ENCODE peak calls at places on chromosome 13, in seven cellular contexts. D, F, W, I, S, P and C are unnamed samples.

GRCh38 chr13:35789335-35790166 is 313.1 kb upstream of the MAB21L1 start:
- DNase-seq in W (no peak), F (peak; percentile 53), P (no peak), I (peak; percentile 61), S (peak; percentile 11), D (no peak), C (peak; percentile 43)

GRCh38 chr13:63481334-63481733 is 2065.7 kb upstream of the PCDH20 start:
- DNase-seq in P (no peak), W (no peak), D (no peak), I (peak; percentile 36), F (no peak), S (peak; percentile 4), C (peak; percentile 96)

GRCh38 chr13:64746845-64747244 is 2483.3 kb downstream of the PCDH9 start:
- DNase-seq in P (no peak), I (no peak), S (no peak), D (no peak), W (no peak), F (peak; percentile 46), C (no peak)

GRCh38 chr13:33787051-33787591 is 30.8 kb upstream of the RFC3 start:
- DNase-seq in D (no peak), S (no peak), F (no peak), P (no peak), I (no peak), W (no peak), C (peak; percentile 7)

GRCh38 chr13:106464076-106464475 is 71.4 kb downstream of the EFNB2 start:
- DNase-seq in I (no peak), W (no peak), F (no peak), P (no peak), S (peak; percentile 85), D (no peak), C (no peak)

GRCh38 chr13:101434486-101434885 is 18.0 kb upstream of the ITGBL1 start:
- DNase-seq in P (no peak), W (no peak), D (no peak), S (no peak), F (no peak), I (no peak), C (no peak)

GRCh38 chr13:44578064-44578394 is 1.9 kb upstream of the TSC22D1 start:
- DNase-seq in S (no peak), I (no peak), D (peak; percentile 20), F (peak; percentile 64), W (no peak), P (no peak), C (no peak)

GRCh38 chr13:39105110-39105509 is 66.9 kb downstream of the NHLRC3 start:
- DNase-seq in P (no peak), F (no peak), D (no peak), W (no peak), S (no peak), I (no peak), C (peak; percentile 24)

GRCh38 chr13:75312884-75313520 is 169.0 kb downstream of the TBC1D4 start:
- DNase-seq in D (no peak), W (no peak), F (no peak), I (no peak), P (no peak), S (no peak), C (no peak)

GRCh38 chr13:25811506-25811905 is 240.3 kb downstream of the SHISA2 start:
- DNase-seq in F (no peak), P (no peak), S (no peak), I (no peak), D (no peak), W (no peak), C (no peak)

GRCh38 chr13:80054806-80055205 is 286.1 kb downstream of the SPRY2 start:
- DNase-seq in W (no peak), D (no peak), S (no peak), P (no peak), F (no peak), I (peak; percentile 73), C (no peak)

GRCh38 chr13:41398494-41399190 is 58.7 kb upstream of the RGCC start:
- DNase-seq in P (no peak), D (no peak), S (no peak), I (no peak), F (no peak), W (no peak), C (peak; percentile 24)

GRCh38 chr13:40681341-40682051 is 15.1 kb upstream of the FOXO1 start:
- DNase-seq in W (no peak), S (no peak), D (no peak), I (no peak), P (no peak), F (no peak), C (no peak)

GRCh38 chr13:86856996-86857395 is 814.2 kb upstream of the SLITRK5 start:
- DNase-seq in I (peak; percentile 76), F (peak; percentile 46), S (peak; percentile 60), P (no peak), D (no peak), W (no peak), C (peak; percentile 33)

GRCh38 chr13:75530536-75530935 is 7.1 kb downstream of the COMMD6 start:
- DNase-seq in F (no peak), I (no peak), D (no peak), W (no peak), P (no peak), S (no peak), C (no peak)

GRCh38 chr13:51240888-51241475 is 18.8 kb downstream of the FAM124A start:
- DNase-seq in I (no peak), P (no peak), S (no peak), W (no peak), D (no peak), F (no peak), C (no peak)

GRCh38 chr13:28329395-28330158 is 165.4 kb downstream of the FLT1 start:
- DNase-seq in I (peak; percentile 97), P (peak; percentile 48), F (no peak), D (no peak), W (peak; percentile 69), S (peak; percentile 97), C (no peak)

GRCh38 chr13:41970022-41970421 is 9.1 kb upstream of the VWA8 start:
- DNase-seq in W (no peak), F (no peak), S (no peak), P (no peak), I (no peak), D (no peak), C (no peak)

GRCh38 chr13:72458701-72459100 is 268.7 kb downstream of the MZT1 start:
- DNase-seq in D (no peak), W (no peak), F (peak; percentile 25), S (peak; percentile 30), I (no peak), P (no peak), C (no peak)

GRCh38 chr13:105678072-105678471 is 857.4 kb downstream of the EFNB2 start:
- DNase-seq in S (no peak), P (no peak), I (no peak), D (no peak), F (no peak), W (no peak), C (no peak)

GRCh38 chr13:44854264-44855060 is 134.8 kb downstream of the NUFIP1 start:
- DNase-seq in W (peak; percentile 57), D (no peak), F (no peak), P (peak; percentile 57), S (no peak), I (peak; percentile 11), C (no peak)

GRCh38 chr13:21137696-21138095 is 38.7 kb downstream of the SKA3 start:
- DNase-seq in I (peak; percentile 49), W (no peak), P (no peak), S (peak; percentile 56), D (no peak), F (no peak), C (no peak)

GRCh38 chr13:71621152-71622124 is 245.6 kb downstream of the DACH1 start:
- DNase-seq in F (peak; percentile 6), W (no peak), D (no peak), P (no peak), S (no peak), I (no peak), C (no peak)

DNA sequence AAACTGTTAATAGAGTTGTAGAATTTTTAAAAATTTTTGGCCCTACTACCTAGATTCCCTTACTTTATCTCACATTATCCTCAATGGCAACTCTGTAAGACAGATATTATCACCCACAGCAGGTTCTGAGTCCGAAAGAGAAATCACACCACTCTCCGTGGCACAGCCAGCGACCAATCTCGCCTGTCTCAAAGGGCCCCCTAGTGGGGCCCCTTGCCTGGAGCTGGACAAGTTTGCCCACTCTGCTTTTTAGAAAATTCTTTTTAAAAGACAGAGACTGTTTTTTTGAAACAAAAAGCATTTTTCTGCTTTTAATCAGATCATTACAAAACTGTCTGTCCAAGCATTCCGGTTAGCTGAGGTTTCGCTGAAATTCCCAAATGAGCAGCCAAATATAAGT is 21.7 kb downstream of the PHF11 start:
- DNase-seq in F (peak; percentile 36), P (no peak), S (no peak), I (no peak), W (no peak), D (no peak), C (no peak)
- TF ChIP-seq CTCF in F (peak; percentile 47), P (no peak), S (peak; percentile 72), I (peak; percentile 38), W (no peak), D (peak; percentile 54), C (peak; percentile 36)

DNA sequence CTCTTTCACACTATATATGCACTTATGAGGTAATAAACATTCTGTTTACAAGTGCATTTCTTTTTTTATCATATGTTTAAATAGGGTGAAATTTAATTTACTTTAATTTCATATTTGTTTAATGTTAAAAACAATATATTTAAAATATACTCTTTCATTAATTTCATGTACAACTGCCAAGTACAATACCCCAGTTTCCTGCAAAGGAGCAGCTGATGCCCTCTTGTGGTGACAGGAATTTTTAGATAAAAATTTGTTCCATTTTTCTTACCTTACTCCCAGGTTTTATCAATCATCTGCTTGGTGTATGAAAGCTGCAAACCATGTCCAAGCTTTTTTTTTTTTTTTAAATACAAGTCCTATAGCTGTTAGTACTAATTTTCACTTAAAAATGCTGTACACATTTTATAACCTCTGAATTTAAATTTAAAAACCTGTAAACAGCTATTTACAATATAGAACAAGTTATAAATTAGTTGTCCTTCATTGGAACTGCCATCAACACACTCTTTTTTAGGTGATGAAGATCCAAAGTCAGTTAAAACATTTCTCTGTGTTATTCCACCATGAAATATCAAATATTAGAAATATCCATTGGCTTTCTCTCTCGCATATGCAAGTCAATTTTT is 4.9 kb downstream of the PCDH20 start:
- DNase-seq in S (no peak), I (peak; percentile 8), D (no peak), F (peak; percentile 37), W (no peak), P (no peak), C (peak; percentile 29)
- H3K27ac ChIP-seq in S (no peak overlapping the region), I (no peak overlapping the region), D (no peak overlapping the region), F (no peak overlapping the region), W (no peak overlapping the region), P (no peak overlapping the region), C (no peak overlapping the region)

DNA sequence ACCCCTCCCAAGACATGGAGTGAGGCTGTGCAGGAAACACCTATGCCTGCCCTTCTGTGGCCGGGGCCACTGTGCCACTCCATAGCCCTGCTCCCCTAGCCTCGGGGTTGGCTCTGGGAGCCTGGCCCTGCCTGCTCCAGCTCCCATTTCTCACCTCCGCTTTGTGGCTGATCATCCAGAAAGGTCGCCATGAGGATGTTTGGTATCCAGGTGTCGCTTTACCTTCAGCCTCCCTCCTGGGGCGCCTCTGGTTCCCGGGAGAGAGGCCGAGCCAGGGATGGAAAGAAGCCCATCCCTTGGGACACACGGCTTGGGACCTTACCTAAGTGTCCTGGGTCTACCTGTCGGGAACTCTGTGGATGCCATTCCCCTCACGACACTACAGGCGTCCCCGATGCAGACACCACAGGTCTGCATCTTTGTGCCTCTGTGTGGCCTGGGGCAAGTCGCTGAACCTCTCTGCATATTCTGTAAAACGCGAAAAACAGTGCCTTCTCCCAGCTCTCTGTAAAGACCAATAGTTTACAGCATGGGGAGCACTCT is 3.4 kb upstream of the MCF2L start:
- DNase-seq in I (no peak), P (no peak), F (no peak), S (no peak), D (no peak), W (no peak), C (no peak)
- H3K4me3 ChIP-seq in I (no peak overlapping the region), P (no peak overlapping the region), F (no peak overlapping the region), S (no peak overlapping the region), D (no peak overlapping the region), W (no peak overlapping the region), C (no peak overlapping the region)

GRCh38 chr13:47723898-47724297 is 277.2 kb downstream of the SUCLA2 start:
- DNase-seq in P (no peak), D (no peak), S (no peak), F (peak; percentile 34), I (no peak), W (no peak), C (no peak)
- TF ChIP-seq CTCF in P (no peak), D (no peak), S (no peak), F (peak; percentile 51), I (no peak), W (no peak), C (no peak)